ENCODE peak calls at places on chromosomes 13 and 19, in four cellular contexts. I, K, S and U are unnamed samples.

GRCh38 chr19:32453736-32454135 is 48.2 kb downstream of the DPY19L3 start:
- DNase-seq in I (no peak), K (no peak), S (no peak), U (no peak)

GRCh38 chr13:95579303-95579702 is 26.8 kb downstream of the CLDN10 start:
- DNase-seq in I (no peak), K (no peak), S (no peak), U (no peak)

GRCh38 chr13:43127103-43127817 is 103.9 kb downstream of the DNAJC15 start:
- DNase-seq in I (no peak), K (no peak), S (no peak), U (no peak)

GRCh38 chr19:12318782-12319413 is 14.5 kb downstream of the ZNF563 start:
- DNase-seq in I (no peak), K (no peak), S (no peak), U (no peak)

GRCh38 chr13:74128171-74128767 is 5.9 kb downstream of the KLF12 start:
- DNase-seq in I (no peak), K (no peak), S (no peak), U (no peak)

GRCh38 chr19:37669336-37669963 is 14.2 kb upstream of the ZFP30 start:
- DNase-seq in I (no peak), K (no peak), S (no peak), U (no peak)

GRCh38 chr19:55537741-55538111 is 793 bp upstream of the SBK2 start:
- DNase-seq in I (no peak), K (no peak), S (no peak), U (no peak)

GRCh38 chr13:63625869-63626268 is 2210.2 kb upstream of the PCDH20 start:
- DNase-seq in I (no peak), K (no peak), S (no peak), U (no peak)

GRCh38 chr13:47337781-47338507 is 441.1 kb upstream of the HTR2A start:
- DNase-seq in I (no peak), K (no peak), S (no peak), U (no peak)

GRCh38 chr19:32837531-32837930 is 32.0 kb downstream of the SLC7A9 start:
- DNase-seq in I (no peak), K (no peak), S (no peak), U (no peak)

GRCh38 chr13:29721766-29722165 is 126.3 kb upstream of the SLC7A1 start:
- DNase-seq in I (no peak), K (no peak), S (no peak), U (no peak)

GRCh38 chr13:43865892-43866291 is 13.6 kb downstream of the CCDC122 start:
- DNase-seq in I (no peak), K (no peak), S (no peak), U (no peak)

GRCh38 chr19:4979211-4979807 is 10.4 kb downstream of the KDM4B start:
- DNase-seq in I (no peak), K (no peak), S (no peak), U (no peak)

GRCh38 chr13:99522288-99522687 is 21.0 kb downstream of the TM9SF2 start:
- DNase-seq in I (no peak), K (no peak), S (no peak), U (no peak)

GRCh38 chr13:31012285-31013024 is 80.0 kb downstream of the TEX26 start:
- DNase-seq in I (no peak), K (no peak), S (no peak), U (no peak)

GRCh38 chr19:48244289-48244688 is 11.4 kb downstream of the CARD8 start:
- DNase-seq in I (no peak), K (no peak), S (peak; percentile 30), U (no peak)

GRCh38 chr13:42548731-42549554 is 25.0 kb upstream of the TNFSF11 start:
- DNase-seq in I (no peak), K (no peak), S (no peak), U (peak; percentile 68)

GRCh38 chr13:50518791-50519201 is 324.7 kb downstream of the DLEU7 start:
- DNase-seq in I (no peak), K (no peak), S (no peak), U (no peak)

GRCh38 chr19:19966862-19967261 is 66.1 kb downstream of the ZNF93 start:
- DNase-seq in I (no peak), K (no peak), S (no peak), U (no peak)
- H3K9me3 ChIP-seq in I (peaks cover 9% of the 10 kb centered on the region), K (no peaks in the 10 kb centered on the region), S (peaks cover 30% of the 10 kb centered on the region), U (no peaks in the 10 kb centered on the region)

DNA sequence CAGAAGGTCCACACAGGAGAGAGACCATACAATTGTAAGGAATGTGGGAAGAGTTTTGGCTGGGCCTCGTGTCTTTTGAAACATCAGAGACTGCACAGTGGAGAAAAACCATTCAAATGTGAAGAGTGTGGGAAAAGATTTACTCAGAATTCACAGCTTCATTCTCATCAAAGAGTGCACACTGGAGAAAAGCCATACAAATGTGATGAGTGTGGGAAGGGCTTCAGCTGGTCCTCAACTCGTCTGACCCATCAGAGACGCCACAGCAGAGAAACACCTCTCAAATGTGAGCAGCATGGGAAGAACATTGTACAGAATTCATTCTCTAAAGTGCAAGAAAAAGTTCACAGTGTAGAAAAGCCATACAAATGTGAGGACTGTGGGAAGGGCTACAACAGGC is 5.4 kb upstream of the ZNF225 start:
- DNase-seq in I (no peak), K (no peak), S (no peak), U (no peak)
- H3K9me3 ChIP-seq in I (peaks cover 20% of the 10 kb centered on the region), K (peaks cover 39% of the 10 kb centered on the region), S (peaks cover 68% of the 10 kb centered on the region), U (peaks cover 9% of the 10 kb centered on the region)

GRCh38 chr19:22026687-22027086 is 15.9 kb upstream of the ZNF208 start:
- DNase-seq in I (no peak), K (no peak), S (no peak), U (no peak)

DNA sequence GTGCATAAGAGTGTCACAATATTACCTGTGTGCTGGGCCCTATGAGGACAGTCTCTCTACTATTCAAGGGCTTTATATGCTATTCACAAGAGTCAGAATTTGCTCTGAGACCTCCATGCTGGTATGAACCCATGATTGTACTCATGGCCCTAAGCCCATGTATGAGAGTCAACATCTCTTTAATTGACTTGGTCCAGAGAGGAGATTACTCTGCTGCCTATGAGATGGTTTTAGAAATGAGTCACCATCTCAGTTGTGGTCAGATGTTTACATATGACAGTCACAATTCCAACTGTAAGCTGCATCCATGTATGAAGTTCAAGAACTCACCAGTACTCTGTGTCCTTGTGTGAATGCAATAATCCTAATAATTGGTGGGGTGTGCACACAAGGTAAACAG is 19.9 kb upstream of the ZNF208 start:
- DNase-seq in I (no peak), K (no peak), S (no peak), U (no peak)
- H3K9me3 ChIP-seq in I (peaks cover 2% of the 10 kb centered on the region), K (no peaks in the 10 kb centered on the region), S (no peaks in the 10 kb centered on the region), U (no peaks in the 10 kb centered on the region)

GRCh38 chr19:58046856-58047255 is 12.2 kb upstream of the ZNF135 start:
- DNase-seq in I (no peak), K (no peak), S (no peak), U (no peak)
- H3K9me3 ChIP-seq in I (peaks cover 28% of the 10 kb centered on the region), K (peaks cover 6% of the 10 kb centered on the region), S (peaks cover 61% of the 10 kb centered on the region), U (no peaks in the 10 kb centered on the region)